ENCODE peak calls at places on chromosomes 3 and 15, in five cellular contexts. One of them, this sample, is unnamed.

GRCh38 chr3:23830869-23831484 is 25.2 kb downstream of the UBE2E1 start:
- DNase-seq in AG09309: no peak
- DNase-seq in endothelial cell: no peak
- DNase-seq in Calu3: no peak
- DNase-seq in nephron progenitor cell: no peak
- DNase-seq in this sample: no peak

GRCh38 chr3:37863949-37864822 is 2.5 kb downstream of the CTDSPL start:
- DNase-seq in AG09309: no peak
- DNase-seq in nephron progenitor cell: no peak
- DNase-seq in endothelial cell: no peak
- DNase-seq in Calu3: peak; percentile 17
- DNase-seq in this sample: no peak

GRCh38 chr3:170997966-170998913 is 28.3 kb downstream of the SLC2A2 start:
- DNase-seq in Calu3: no peak
- DNase-seq in endothelial cell: no peak
- DNase-seq in nephron progenitor cell: no peak
- DNase-seq in AG09309: no peak
- DNase-seq in this sample: no peak

GRCh38 chr15:79617071-79617470 is 184.9 kb downstream of the MINAR1 start:
- DNase-seq in endothelial cell: no peak
- DNase-seq in AG09309: no peak
- DNase-seq in Calu3: no peak
- DNase-seq in nephron progenitor cell: no peak
- DNase-seq in this sample: no peak

GRCh38 chr3:33071946-33072345 is 25.0 kb downstream of the GLB1 start:
- DNase-seq in endothelial cell: no peak
- DNase-seq in AG09309: no peak
- DNase-seq in nephron progenitor cell: no peak
- DNase-seq in Calu3: no peak
- DNase-seq in this sample: no peak

GRCh38 chr3:46114324-46114988 is 87.2 kb upstream of the XCR1 start:
- DNase-seq in AG09309: peak; percentile 53
- DNase-seq in Calu3: peak; percentile 31
- DNase-seq in nephron progenitor cell: no peak
- DNase-seq in endothelial cell: no peak
- DNase-seq in this sample: no peak

GRCh38 chr15:73746288-73746687 is 6.9 kb downstream of the INSYN1 start:
- DNase-seq in endothelial cell: no peak
- DNase-seq in AG09309: no peak
- DNase-seq in Calu3: no peak
- DNase-seq in nephron progenitor cell: no peak
- DNase-seq in this sample: no peak

GRCh38 chr3:12753275-12754028 is 5.6 kb downstream of the TMEM40 start:
- DNase-seq in Calu3: peak; percentile 73
- DNase-seq in nephron progenitor cell: no peak
- DNase-seq in AG09309: no peak
- DNase-seq in endothelial cell: no peak
- DNase-seq in this sample: no peak

GRCh38 chr15:78177447-78177873 is 28.3 kb downstream of the IDH3A start:
- DNase-seq in AG09309: no peak
- DNase-seq in endothelial cell: peak; percentile 67
- DNase-seq in nephron progenitor cell: peak; percentile 73
- DNase-seq in Calu3: peak; percentile 72
- DNase-seq in this sample: peak; percentile 67

GRCh38 chr3:118782755-118783202 is 251.9 kb downstream of the IGSF11 start:
- DNase-seq in AG09309: no peak
- DNase-seq in endothelial cell: no peak
- DNase-seq in nephron progenitor cell: no peak
- DNase-seq in Calu3: peak; percentile 28
- DNase-seq in this sample: no peak

GRCh38 chr3:121649645-121650044 is 11.1 kb downstream of the HCLS1 start:
- DNase-seq in nephron progenitor cell: no peak
- DNase-seq in endothelial cell: no peak
- DNase-seq in AG09309: no peak
- DNase-seq in Calu3: no peak
- DNase-seq in this sample: no peak

GRCh38 chr3:147404800-147405551 is 1.4 kb downstream of the ZIC4 start:
- DNase-seq in Calu3: no peak
- DNase-seq in endothelial cell: no peak
- DNase-seq in AG09309: no peak
- DNase-seq in nephron progenitor cell: no peak
- DNase-seq in this sample: peak; percentile 1

GRCh38 chr3:151203053-151203420 is at the start of gene GPR171:
- DNase-seq in nephron progenitor cell: no peak
- DNase-seq in endothelial cell: no peak
- DNase-seq in Calu3: no peak
- DNase-seq in AG09309: no peak
- DNase-seq in this sample: no peak

GRCh38 chr3:5264093-5264610 is 76.6 kb downstream of the EDEM1 start:
- DNase-seq in nephron progenitor cell: no peak
- DNase-seq in AG09309: no peak
- DNase-seq in Calu3: no peak
- DNase-seq in endothelial cell: no peak
- DNase-seq in this sample: no peak

GRCh38 chr15:101384276-101384675 is 89.2 kb upstream of the SNRPA1 start:
- DNase-seq in AG09309: no peak
- DNase-seq in nephron progenitor cell: no peak
- DNase-seq in endothelial cell: no peak
- DNase-seq in Calu3: no peak
- DNase-seq in this sample: no peak

GRCh38 chr3:129441782-129442181 is 1.8 kb downstream of the IFT122 start:
- DNase-seq in AG09309: peak; percentile 50
- DNase-seq in endothelial cell: no peak
- DNase-seq in nephron progenitor cell: no peak
- DNase-seq in Calu3: no peak
- DNase-seq in this sample: no peak

GRCh38 chr15:80123034-80123433 is 29.8 kb upstream of the FAH start:
- DNase-seq in nephron progenitor cell: no peak
- DNase-seq in Calu3: no peak
- DNase-seq in AG09309: no peak
- DNase-seq in endothelial cell: no peak
- DNase-seq in this sample: no peak

GRCh38 chr3:188449421-188449820 is 295.5 kb downstream of the LPP start:
- DNase-seq in Calu3: no peak
- DNase-seq in endothelial cell: no peak
- DNase-seq in AG09309: no peak
- DNase-seq in nephron progenitor cell: no peak
- DNase-seq in this sample: no peak

GRCh38 chr3:161284989-161285388 is 63.9 kb downstream of the NMD3 start:
- DNase-seq in nephron progenitor cell: no peak
- DNase-seq in AG09309: no peak
- DNase-seq in Calu3: no peak
- DNase-seq in endothelial cell: no peak
- DNase-seq in this sample: no peak

GRCh38 chr3:153290278-153291015 is 128.4 kb downstream of the RAP2B start:
- DNase-seq in AG09309: no peak
- DNase-seq in nephron progenitor cell: no peak
- DNase-seq in Calu3: peak; percentile 36
- DNase-seq in endothelial cell: no peak
- DNase-seq in this sample: no peak
- TF ChIP-seq CTCF in AG09309: peak; percentile 42
- TF ChIP-seq CTCF in nephron progenitor cell: no peak
- TF ChIP-seq CTCF in Calu3: peak; percentile 68
- TF ChIP-seq CTCF in endothelial cell: no peak
- TF ChIP-seq CTCF in this sample: peak; percentile 36

GRCh38 chr3:43215684-43216336 is 70.5 kb upstream of the SNRK start:
- DNase-seq in endothelial cell: no peak
- DNase-seq in AG09309: no peak
- DNase-seq in Calu3: peak; percentile 33
- DNase-seq in nephron progenitor cell: no peak
- DNase-seq in this sample: no peak
- TF ChIP-seq CTCF in endothelial cell: peak; percentile 25
- TF ChIP-seq CTCF in AG09309: no peak
- TF ChIP-seq CTCF in Calu3: peak; percentile 25
- TF ChIP-seq CTCF in nephron progenitor cell: no peak
- TF ChIP-seq CTCF in this sample: peak; percentile 36

GRCh38 chr3:138396752-138397410 is 37.5 kb upstream of the ESYT3 start:
- DNase-seq in Calu3: no peak
- DNase-seq in AG09309: no peak
- DNase-seq in endothelial cell: no peak
- DNase-seq in nephron progenitor cell: no peak
- DNase-seq in this sample: no peak
- TF ChIP-seq CTCF in Calu3: no peak
- TF ChIP-seq CTCF in AG09309: no peak
- TF ChIP-seq CTCF in endothelial cell: no peak
- TF ChIP-seq CTCF in nephron progenitor cell: no peak
- TF ChIP-seq CTCF in this sample: no peak

GRCh38 chr15:69955240-69955894 is 142.3 kb downstream of the TLE3 start:
- DNase-seq in endothelial cell: no peak
- DNase-seq in Calu3: no peak
- DNase-seq in AG09309: no peak
- DNase-seq in nephron progenitor cell: no peak
- DNase-seq in this sample: no peak

GRCh38 chr15:69956417-69956816 is 141.3 kb downstream of the TLE3 start:
- DNase-seq in endothelial cell: no peak
- DNase-seq in nephron progenitor cell: no peak
- DNase-seq in AG09309: no peak
- DNase-seq in Calu3: no peak
- DNase-seq in this sample: no peak

GRCh38 chr15:69958494-69959134 is 139.1 kb downstream of the TLE3 start:
- DNase-seq in AG09309: no peak
- DNase-seq in Calu3: no peak
- DNase-seq in endothelial cell: no peak
- DNase-seq in nephron progenitor cell: no peak
- DNase-seq in this sample: no peak

GRCh38 chr15:69954726-69955125 is 143.0 kb downstream of the TLE3 start:
- DNase-seq in nephron progenitor cell: no peak
- DNase-seq in AG09309: no peak
- DNase-seq in endothelial cell: no peak
- DNase-seq in Calu3: no peak
- DNase-seq in this sample: no peak

DNA sequence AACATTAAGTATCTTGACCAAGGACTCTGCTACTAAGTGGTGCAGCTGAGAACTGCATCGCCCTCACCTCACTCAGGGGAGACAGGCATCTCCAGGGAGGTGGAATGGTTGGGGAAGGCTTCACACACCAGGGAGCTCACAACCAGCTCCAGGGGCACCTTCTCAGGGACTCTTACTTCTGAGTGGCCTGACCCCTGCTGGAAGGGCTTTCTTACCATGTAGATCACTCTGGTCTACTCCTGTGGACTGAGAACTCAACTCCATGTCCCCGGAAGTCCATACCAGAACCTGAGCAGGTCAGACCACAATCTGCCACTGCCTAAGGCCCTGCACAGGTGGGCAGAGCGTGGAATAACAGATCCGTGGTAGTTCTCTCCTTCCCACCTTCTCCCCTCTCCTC is 140.5 kb downstream of the TLE3 start:
- DNase-seq in AG09309: no peak
- DNase-seq in endothelial cell: no peak
- DNase-seq in Calu3: peak; percentile 11
- DNase-seq in nephron progenitor cell: no peak
- DNase-seq in this sample: no peak
- TF ChIP-seq CTCF in AG09309: no peak
- TF ChIP-seq CTCF in endothelial cell: no peak
- TF ChIP-seq CTCF in Calu3: no peak
- TF ChIP-seq CTCF in nephron progenitor cell: no peak
- TF ChIP-seq CTCF in this sample: no peak

This sample was measured in neural crest cell.